ENCODE peak calls at places on chromosomes 3 and 15, in nine cellular contexts. W is D721Med, O is nephron progenitor cell, K is AG09309, R is right atrium auricular region, L is foreskin fibroblast, F is H9, I is OCI-LY7, V is IMR-90. Q is an unnamed sample.

GRCh38 chr3:67662733-67663132 is 8.3 kb upstream of the SUCLG2 start:
- DNase-seq in W (no peak), O (no peak), K (no peak), R (no peak), L (no peak), F (no peak), I (no peak), V (no peak), Q (no peak)

GRCh38 chr3:194761384-194761783 is 75.7 kb downstream of the FAM43A start:
- DNase-seq in W (no peak), O (no peak), K (no peak), R (no peak), L (no peak), F (no peak), I (no peak), V (no peak), Q (no peak)

GRCh38 chr3:62318752-62319569 is 54.4 kb downstream of the FEZF2 start:
- DNase-seq in W (peak), O (peak), K (peak), R (peak), L (peak), F (peak), I (peak), V (peak), Q (peak)

GRCh38 chr15:66565141-66565595 is 630 bp downstream of the LCTL start:
- DNase-seq in W (no peak), O (no peak), K (no peak), R (peak), L (no peak), F (no peak), I (no peak), V (no peak), Q (no peak)

GRCh38 chr3:60080648-60081047 is 1030.8 kb upstream of the CFAP20DC start:
- DNase-seq in W (no peak), O (no peak), K (no peak), R (no peak), L (no peak), F (no peak), I (peak), V (no peak), Q (no peak)

GRCh38 chr15:99711685-99712084 is 21.6 kb downstream of the LYSMD4 start:
- DNase-seq in W (no peak), O (no peak), K (no peak), R (no peak), L (no peak), F (no peak), I (no peak), V (no peak), Q (no peak)

GRCh38 chr15:94791008-94791407 is 559.6 kb downstream of the MCTP2 start:
- DNase-seq in W (no peak), O (no peak), K (no peak), R (no peak), L (no peak), F (no peak), I (no peak), V (no peak), Q (no peak)

GRCh38 chr3:177811111-177811510 is 613.8 kb upstream of the TBL1XR1 start:
- DNase-seq in W (no peak), O (no peak), K (no peak), R (no peak), L (no peak), F (no peak), I (no peak), V (no peak), Q (no peak)

GRCh38 chr3:105676621-105677300 is 192.1 kb downstream of the CBLB start:
- DNase-seq in W (no peak), O (no peak), K (no peak), R (no peak), L (no peak), F (no peak), I (no peak), V (no peak), Q (no peak)

GRCh38 chr3:152835311-152836102 is 576 bp downstream of the P2RY1 start:
- DNase-seq in W (no peak), O (peak), K (no peak), R (peak), L (peak), F (peak), I (no peak), V (peak), Q (no peak)

GRCh38 chr15:60901647-60902046 is 327.5 kb downstream of the RORA start:
- DNase-seq in W (no peak), O (no peak), K (no peak), R (no peak), L (no peak), F (no peak), I (no peak), V (no peak), Q (no peak)

GRCh38 chr3:16522820-16523219 is 9.3 kb upstream of the RFTN1 start:
- DNase-seq in W (no peak), O (no peak), K (no peak), R (no peak), L (no peak), F (no peak), I (no peak), V (no peak), Q (no peak)

GRCh38 chr15:63056843-63057242 is 14.3 kb downstream of the TPM1 start:
- DNase-seq in W (no peak), O (no peak), K (no peak), R (no peak), L (no peak), F (no peak), I (no peak), V (peak), Q (no peak)

GRCh38 chr3:39641210-39641718 is 168.1 kb upstream of the MYRIP start:
- DNase-seq in W (no peak), O (no peak), K (no peak), R (no peak), L (no peak), F (no peak), I (no peak), V (no peak), Q (no peak)

GRCh38 chr3:98003306-98003969 is 31.2 kb upstream of the RIOX2 start:
- DNase-seq in W (no peak), O (no peak), K (no peak), R (no peak), L (no peak), F (no peak), I (peak), V (no peak), Q (no peak)

GRCh38 chr3:57279685-57280084 is 12.8 kb downstream of the ASB14 start:
- DNase-seq in W (no peak), O (no peak), K (no peak), R (no peak), L (no peak), F (no peak), I (no peak), V (no peak), Q (no peak)

GRCh38 chr3:183551930-183552329 is 3.6 kb downstream of the KLHL6 start:
- DNase-seq in W (no peak), O (no peak), K (no peak), R (no peak), L (no peak), F (no peak), I (peak), V (no peak), Q (no peak)

GRCh38 chr3:57689367-57690053 is 3.4 kb downstream of the DENND6A start:
- DNase-seq in W (no peak), O (no peak), K (no peak), R (no peak), L (no peak), F (peak), I (peak), V (no peak), Q (no peak)

GRCh38 chr15:29692527-29692926 is 129.7 kb downstream of the TJP1 start:
- DNase-seq in W (no peak), O (no peak), K (no peak), R (peak), L (no peak), F (no peak), I (no peak), V (no peak), Q (no peak)
- TF ChIP-seq CTCF in W (no peak), O (peak), K (peak), R (no peak), L (peak), F (peak), I (peak), V (peak), Q (peak)

GRCh38 chr3:29143151-29143550 is 137.7 kb upstream of the RBMS3 start:
- DNase-seq in W (no peak), O (no peak), K (no peak), R (no peak), L (no peak), F (no peak), I (no peak), V (no peak), Q (no peak)

GRCh38 chr3:29141912-29142262 is 139.0 kb upstream of the RBMS3 start:
- DNase-seq in W (no peak), O (no peak), K (no peak), R (no peak), L (no peak), F (no peak), I (no peak), V (no peak), Q (no peak)

GRCh38 chr3:29144361-29144760 is 136.5 kb upstream of the RBMS3 start:
- DNase-seq in W (no peak), O (no peak), K (no peak), R (no peak), L (no peak), F (no peak), I (no peak), V (no peak), Q (no peak)

GRCh38 chr3:29145370-29145769 is 135.5 kb upstream of the RBMS3 start:
- DNase-seq in W (no peak), O (no peak), K (no peak), R (no peak), L (no peak), F (no peak), I (no peak), V (no peak), Q (no peak)

GRCh38 chr3:29144807-29145206 is 136.1 kb upstream of the RBMS3 start:
- DNase-seq in W (no peak), O (no peak), K (peak), R (no peak), L (peak), F (no peak), I (no peak), V (peak), Q (peak)
- TF ChIP-seq CTCF in W (peak), O (no peak), K (peak), R (peak), L (no peak), F (peak), I (no peak), V (peak), Q (peak)

DNA sequence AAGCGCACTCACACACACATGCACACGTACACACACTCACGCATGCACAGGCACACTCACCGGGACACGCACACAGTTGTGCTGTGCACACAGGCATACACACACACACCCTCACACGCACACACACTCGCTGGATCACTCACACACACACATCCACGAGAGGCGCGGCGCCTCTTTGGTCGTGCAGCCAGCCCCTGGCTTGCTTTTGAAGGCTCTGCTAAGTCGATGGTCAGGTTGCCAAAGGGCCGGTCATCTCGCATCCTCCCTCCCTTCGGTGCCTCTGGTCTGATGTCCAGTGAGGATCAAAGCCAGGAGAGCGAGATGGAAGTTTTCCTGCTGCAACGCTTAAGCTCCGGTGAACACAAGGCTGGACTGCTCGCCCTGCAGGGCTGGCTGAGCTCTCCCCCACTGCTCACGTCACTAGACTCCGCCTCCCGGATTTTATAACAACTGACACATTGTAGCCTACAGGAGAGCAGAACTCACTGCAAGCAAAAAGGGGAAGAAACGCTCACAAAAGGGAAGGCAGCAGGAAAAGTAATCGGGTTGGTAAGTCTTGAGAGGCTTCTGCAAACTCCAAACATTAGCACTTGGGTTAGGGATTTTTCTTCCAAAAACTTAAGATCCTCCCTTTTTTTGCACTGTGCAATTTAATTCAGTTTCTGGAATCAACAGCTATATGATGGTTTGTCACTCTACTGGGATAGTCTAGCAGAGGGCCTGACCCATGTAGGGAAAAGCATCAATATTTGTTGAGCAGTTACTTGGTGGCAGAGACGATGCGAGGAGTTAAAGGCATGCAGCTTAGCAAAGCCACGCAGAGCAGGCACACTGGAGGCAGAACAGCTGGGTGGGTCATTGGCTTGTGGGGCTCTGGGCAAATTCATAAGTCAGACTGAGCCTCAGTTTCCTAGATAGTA is at the start of gene SRGAP3:
- DNase-seq in W (peak), O (peak), K (peak), R (peak), L (peak), F (peak), I (peak), V (peak), Q (peak)
- TF ChIP-seq CTCF in W (no peak), O (no peak), K (peak), R (peak), L (peak), F (peak), I (peak), V (peak), Q (peak)

GRCh38 chr15:50358805-50359204 is 3.8 kb upstream of the GABPB1 start:
- DNase-seq in W (no peak), O (no peak), K (no peak), R (no peak), L (peak), F (peak), I (peak), V (peak), Q (peak)
- TF ChIP-seq CTCF in W (no peak), O (no peak), K (peak), R (no peak), L (peak), F (peak), I (peak), V (peak), Q (peak)

DNA sequence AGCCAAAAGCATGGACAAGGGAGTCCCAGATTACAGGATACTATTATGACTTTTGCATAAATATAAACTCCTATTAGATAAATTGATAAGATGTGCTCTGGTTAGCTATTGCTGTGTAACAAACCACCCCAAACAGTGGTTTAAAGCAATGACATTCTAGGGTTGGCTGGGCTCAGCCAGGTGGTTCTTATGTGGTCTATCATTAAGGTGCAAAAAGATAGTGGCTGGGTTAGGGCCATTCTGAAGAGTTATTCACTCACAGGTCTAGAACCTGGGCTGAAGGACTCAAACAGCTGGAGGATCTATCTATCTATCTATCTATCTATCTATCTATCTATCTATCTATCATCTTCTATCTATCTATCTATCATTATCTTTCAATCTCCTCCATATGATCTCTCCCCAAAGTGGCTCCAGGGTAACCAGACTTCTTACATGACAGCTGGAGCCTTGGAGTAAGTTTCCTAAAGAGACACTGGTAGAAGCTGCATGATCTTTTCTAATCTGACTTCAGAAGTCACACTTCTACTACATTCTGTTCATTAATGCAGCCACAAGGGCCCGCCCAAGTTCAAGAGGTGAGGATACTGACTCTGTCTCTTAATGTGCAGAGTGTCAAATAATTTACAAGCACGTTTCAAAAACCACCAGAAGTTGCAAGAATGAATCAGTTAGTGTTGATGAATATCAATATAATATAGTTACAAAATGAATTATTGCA is 74.9 kb upstream of the XCR1 start:
- DNase-seq in W (no peak), O (no peak), K (no peak), R (peak), L (no peak), F (no peak), I (no peak), V (no peak), Q (no peak)
- TF ChIP-seq CTCF in W (no peak), O (no peak), K (no peak), R (no peak), L (no peak), F (no peak), I (peak), V (no peak), Q (no peak)

Q was measured in HFFc6.